ENCODE peak calls at places on chromosome 13, in five cellular contexts. A is heart right ventricle, X is Calu3, H is AG10803, W is uterus. S is an unnamed sample.

GRCh38 chr13:114071441-114071840 is 61.0 kb downstream of the RASA3 start:
- DNase-seq in X (no peak), H (no peak), W (peak; percentile 16), A (no peak), S (peak; percentile 28)

GRCh38 chr13:19183676-19184075 is 2.1 kb upstream of the TUBA3C start:
- DNase-seq in X (no peak), W (no peak), A (no peak), H (no peak), S (no peak)

GRCh38 chr13:95180513-95181245 is 120.6 kb downstream of the ABCC4 start:
- DNase-seq in A (no peak), H (peak; percentile 9), X (no peak), W (no peak), S (no peak)

GRCh38 chr13:114110091-114110829 is 22.2 kb downstream of the RASA3 start:
- DNase-seq in A (no peak), X (no peak), H (peak; percentile 48), W (peak; percentile 27), S (no peak)

GRCh38 chr13:69585656-69586055 is 522.0 kb upstream of the ATXN8OS start:
- DNase-seq in H (no peak), X (no peak), A (no peak), W (no peak), S (no peak)

GRCh38 chr13:24995225-24995804 is 100.6 kb upstream of the PABPC3 start:
- DNase-seq in X (peak; percentile 58), W (peak; percentile 39), A (no peak), H (peak; percentile 86), S (no peak)

GRCh38 chr13:84500016-84500415 is 617.7 kb upstream of the SLITRK1 start:
- DNase-seq in W (no peak), A (no peak), X (no peak), H (peak; percentile 14), S (no peak)

GRCh38 chr13:83538636-83539035 is 343.6 kb downstream of the SLITRK1 start:
- DNase-seq in X (no peak), W (no peak), A (no peak), H (no peak), S (no peak)

GRCh38 chr13:50512602-50513527 is 330.6 kb downstream of the DLEU7 start:
- DNase-seq in X (peak; percentile 25), A (peak; percentile 65), H (peak; percentile 62), W (peak; percentile 61), S (peak; percentile 56)

GRCh38 chr13:28755546-28755870 is 36.7 kb upstream of the SLC46A3 start:
- DNase-seq in A (no peak), H (no peak), X (no peak), W (no peak), S (no peak)
- TF ChIP-seq CTCF in A (no peak), H (no peak), X (no peak), W (no peak), S (no peak)

DNA sequence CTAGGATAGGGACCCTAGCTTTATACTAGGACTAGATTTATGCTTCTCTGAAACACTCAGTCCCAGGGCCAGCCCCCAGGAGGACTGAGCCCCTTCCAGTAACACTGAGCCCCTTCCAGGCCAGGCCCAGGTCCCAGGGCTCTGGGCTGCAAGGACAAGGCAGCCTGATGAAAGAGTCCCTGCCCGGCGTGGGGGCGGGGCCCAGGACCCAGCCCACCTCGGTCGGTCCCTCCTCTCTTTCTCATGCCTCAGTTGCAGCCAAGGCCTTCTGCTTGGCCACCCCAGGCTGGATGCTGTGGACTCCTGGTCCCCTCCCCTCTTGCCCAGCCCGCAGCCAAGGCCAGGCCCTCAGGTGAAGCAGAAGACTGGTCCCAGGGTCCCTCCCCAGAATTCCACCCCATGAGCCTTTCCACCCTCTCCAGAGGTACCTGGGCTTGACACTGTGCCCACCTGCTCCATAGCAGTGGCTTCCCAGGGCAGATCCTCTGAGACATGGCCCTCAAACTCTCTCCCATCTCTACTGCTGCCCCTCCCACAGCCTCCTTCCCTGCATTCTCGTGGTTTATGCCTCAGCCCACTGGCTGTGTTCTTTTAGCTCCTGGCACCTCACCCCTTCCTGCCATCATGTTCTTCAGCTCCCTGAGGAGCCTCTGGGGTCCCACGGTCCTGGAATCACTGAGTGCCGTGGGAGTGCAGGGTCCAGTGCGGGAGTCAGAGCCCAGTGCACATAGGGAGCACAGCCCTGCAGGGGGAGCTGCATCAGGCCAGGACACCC is 53.6 kb upstream of the C1QTNF9B start:
- DNase-seq in A (no peak), W (no peak), H (no peak), X (no peak), S (no peak)
- TF ChIP-seq CTCF in A (no peak), W (no peak), H (peak; percentile 8), X (no peak), S (no peak)

GRCh38 chr13:42039946-42040729 is 8.3 kb upstream of the DGKH start:
- DNase-seq in H (peak; percentile 84), X (peak; percentile 84), A (peak; percentile 94), W (peak; percentile 93), S (peak; percentile 79)
- TF ChIP-seq CTCF in H (no peak), X (no peak), A (no peak), W (no peak), S (no peak)

GRCh38 chr13:88887045-88887662 is 1216.0 kb downstream of the SLITRK5 start:
- DNase-seq in W (no peak), X (no peak), H (no peak), A (no peak), S (no peak)
- TF ChIP-seq CTCF in W (no peak), X (no peak), H (no peak), A (no peak), S (no peak)

DNA sequence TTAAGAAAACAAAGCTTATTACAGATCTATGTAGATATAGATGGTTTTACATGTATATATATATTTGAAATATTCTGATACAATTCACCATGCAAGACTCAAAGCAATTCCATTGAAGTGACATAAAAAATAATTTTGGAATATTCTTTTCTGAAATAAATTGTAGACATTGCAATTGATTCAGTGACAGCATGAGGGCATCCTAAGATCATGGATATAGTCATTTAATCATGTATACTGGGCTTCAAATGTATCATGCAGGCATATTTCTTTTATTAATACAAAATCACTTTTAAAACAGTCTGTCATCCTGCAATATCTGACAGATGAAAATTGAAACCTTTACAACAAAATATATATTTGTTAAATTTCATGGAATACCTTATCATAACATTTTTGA is 286.7 kb upstream of the SLITRK6 start:
- DNase-seq in H (no peak), A (no peak), W (no peak), X (no peak), S (no peak)
- TF ChIP-seq CTCF in H (no peak), A (no peak), W (no peak), X (no peak), S (peak; percentile 37)

DNA sequence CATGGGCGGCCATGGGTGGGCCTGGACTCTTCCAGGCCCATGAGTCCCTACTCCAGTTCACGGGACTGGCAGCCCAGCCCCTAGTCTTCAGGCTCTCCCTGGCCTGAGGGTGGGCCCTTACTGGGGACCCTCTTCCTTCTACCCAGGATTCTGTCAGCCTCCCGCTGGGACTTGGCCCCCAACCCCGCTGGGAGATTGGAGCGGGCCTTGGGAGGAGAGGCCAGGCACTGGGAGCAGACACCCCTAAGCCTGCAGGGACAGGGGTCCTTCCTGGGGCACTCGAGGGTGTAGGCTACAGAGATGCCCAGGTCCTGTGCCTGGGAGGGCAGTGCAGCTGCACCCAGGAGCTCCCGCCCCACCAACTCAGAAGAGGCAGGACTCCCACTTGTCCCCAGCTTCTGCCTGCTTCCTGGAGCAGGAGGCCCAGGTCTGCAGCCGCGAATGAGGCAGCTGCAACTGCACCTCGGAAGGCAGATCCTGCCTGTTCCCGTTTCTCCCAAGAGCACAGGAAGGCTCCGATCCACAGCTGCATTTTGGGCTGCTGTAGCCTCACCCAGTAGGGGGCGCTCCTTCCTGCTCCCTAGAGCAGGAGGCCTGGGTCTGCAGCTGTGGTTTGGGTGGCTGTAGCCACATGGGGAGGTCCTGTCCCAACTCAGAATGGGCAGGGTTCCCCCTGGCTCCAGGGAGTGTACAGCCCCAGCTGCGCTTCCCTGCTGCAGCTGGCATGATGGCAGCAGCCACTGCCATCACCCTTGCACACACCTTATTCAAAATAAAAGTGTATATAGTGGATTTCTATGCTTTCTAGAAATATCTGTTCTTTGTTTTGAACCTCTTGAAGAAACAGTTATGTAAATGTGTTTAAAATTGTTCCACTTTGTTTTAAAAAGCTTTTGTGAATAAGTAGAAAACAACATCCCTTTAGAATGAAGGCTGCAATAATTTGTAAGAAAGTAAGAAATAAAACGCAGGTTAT is 46.8 kb downstream of the TEX26 start:
- DNase-seq in W (no peak), H (no peak), A (peak; percentile 28), X (peak; percentile 28), S (peak; percentile 44)
- TF ChIP-seq CTCF in W (no peak), H (peak; percentile 50), A (peak; percentile 14), X (peak; percentile 41), S (peak; percentile 57)

DNA sequence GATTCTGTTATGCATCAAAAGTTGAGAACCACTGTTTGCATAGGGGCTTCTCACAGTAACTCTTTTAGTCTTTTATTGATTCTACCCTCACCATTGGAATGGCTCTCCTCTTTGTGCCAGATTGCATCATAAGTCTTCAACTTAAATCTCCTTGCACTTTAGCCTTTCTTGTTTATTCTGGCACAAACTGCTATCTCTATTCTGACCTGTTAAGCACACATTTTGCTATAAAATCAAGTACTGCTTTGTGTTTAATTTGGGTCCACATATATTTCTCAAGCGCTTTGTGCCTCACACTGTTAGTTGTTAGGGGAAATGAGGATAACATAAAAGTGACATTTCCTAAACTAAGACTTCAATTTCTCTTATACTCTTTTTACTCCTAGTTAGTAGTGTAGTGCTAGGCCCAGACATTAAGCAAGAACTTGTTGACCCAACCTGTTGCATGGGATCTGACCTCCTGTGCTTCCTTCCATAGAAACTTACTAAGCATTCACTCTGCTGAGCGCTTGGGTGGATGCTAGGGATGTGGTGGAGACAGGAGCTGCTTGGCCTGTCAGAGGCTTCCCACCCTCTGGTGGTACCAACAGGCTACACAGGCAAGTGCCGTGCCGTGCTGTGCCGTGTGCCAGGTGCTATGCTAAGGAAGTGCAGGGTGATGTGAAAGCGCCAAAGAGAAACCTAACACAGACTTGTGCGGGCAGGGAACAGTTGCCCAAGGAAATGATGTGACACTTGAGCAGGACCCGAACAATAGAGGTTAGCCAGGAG is 1.2 kb downstream of the UTP14C start:
- DNase-seq in W (no peak), H (no peak), X (no peak), A (no peak), S (no peak)
- TF ChIP-seq CTCF in W (no peak), H (no peak), X (no peak), A (no peak), S (no peak)

DNA sequence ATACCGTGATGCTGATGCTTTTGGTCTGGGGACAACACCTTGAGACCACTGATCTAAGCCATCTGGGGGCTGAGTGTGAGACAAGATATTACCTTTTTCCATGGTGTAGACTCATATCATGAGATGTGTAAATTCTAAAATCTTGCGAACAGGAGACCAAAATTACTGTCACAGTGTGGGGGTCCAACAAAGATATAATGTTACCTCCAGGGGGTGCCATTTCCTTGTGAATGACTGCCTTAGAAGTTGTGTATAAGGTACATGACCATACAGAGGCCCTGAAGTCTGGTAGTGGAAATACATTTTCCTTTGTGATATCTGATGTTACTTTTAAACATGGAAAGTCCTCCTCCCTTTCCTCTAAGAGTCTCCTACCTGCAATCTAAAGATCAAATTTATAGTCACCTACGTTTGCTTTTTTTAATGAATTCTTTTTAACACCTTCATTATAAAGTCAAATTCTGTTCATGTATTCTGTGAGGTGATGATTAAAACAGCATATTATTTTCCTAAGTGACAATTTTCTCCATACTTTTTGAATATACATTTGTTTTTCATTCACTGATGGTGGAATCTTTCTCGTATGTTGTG is 113.5 kb downstream of the RFC3 start:
- DNase-seq in W (no peak), A (no peak), H (peak; percentile 58), X (peak; percentile 44), S (no peak)
- TF ChIP-seq CTCF in W (peak; percentile 46), A (no peak), H (peak; percentile 65), X (peak; percentile 33), S (peak; percentile 64)

GRCh38 chr13:28679628-28680027 is 20.7 kb downstream of the POMP start:
- DNase-seq in H (peak; percentile 34), A (no peak), W (no peak), X (no peak), S (no peak)
- TF ChIP-seq CTCF in H (peak; percentile 63), A (no peak), W (no peak), X (no peak), S (peak; percentile 51)